ENCODE peak calls at places on chromosomes 1 and 21, in five cellular contexts. Y is H1, Q is WTC11, P is HepG2, X is GM12878. A is an unnamed sample.

GRCh38 chr1:162590101-162590500 is 28.6 kb downstream of the UAP1 start:
- DNase-seq in Y (no peak), Q (no peak), P (no peak), X (no peak), A (no peak)

GRCh38 chr1:101975371-101975770 is 21.4 kb downstream of the OLFM3 start:
- DNase-seq in Y (no peak), Q (no peak), P (no peak), X (no peak), A (no peak)

GRCh38 chr1:172654535-172654934 is 4.4 kb upstream of the FASLG start:
- DNase-seq in Y (no peak), Q (no peak), P (no peak), X (no peak), A (peak; percentile 38)

GRCh38 chr1:228335406-228336307 is 71.0 kb downstream of the TRIM11 start:
- DNase-seq in Y (no peak), Q (no peak), P (no peak), X (no peak), A (no peak)

GRCh38 chr21:29237110-29238051 is 61.3 kb upstream of the BACH1 start:
- DNase-seq in Y (no peak), Q (no peak), P (no peak), X (no peak), A (no peak)

GRCh38 chr1:40646385-40646784 is 19.1 kb downstream of the RIMS3 start:
- DNase-seq in Y (no peak), Q (no peak), P (peak; percentile 55), X (no peak), A (no peak)

GRCh38 chr1:15155760-15156743 is 2.5 kb downstream of the TMEM51 start:
- DNase-seq in Y (no peak), Q (no peak), P (no peak), X (peak; percentile 53), A (no peak)

GRCh38 chr1:233109121-233109520 is 158.7 kb downstream of the NTPCR start:
- DNase-seq in Y (no peak), Q (no peak), P (no peak), X (no peak), A (no peak)

GRCh38 chr1:109996476-109996875 is 11.9 kb downstream of the AHCYL1 start:
- DNase-seq in Y (no peak), Q (no peak), P (no peak), X (no peak), A (no peak)

GRCh38 chr21:37193006-37193405 is 74.1 kb downstream of the VPS26C start:
- DNase-seq in Y (peak; percentile 17), Q (peak; percentile 65), P (no peak), X (no peak), A (no peak)

GRCh38 chr1:107935396-107936064 is 29.4 kb downstream of the VAV3 start:
- DNase-seq in Y (no peak), Q (no peak), P (no peak), X (peak; percentile 92), A (no peak)

GRCh38 chr1:40477680-40478057 is 579 bp downstream of the ZFP69 start:
- DNase-seq in Y (no peak), Q (no peak), P (no peak), X (no peak), A (peak; percentile 25)

GRCh38 chr1:9194024-9194423 is 40.5 kb upstream of the H6PD start:
- DNase-seq in Y (no peak), Q (no peak), P (peak; percentile 89), X (no peak), A (no peak)

GRCh38 chr1:207579436-207579799 is 65.5 kb upstream of the CR1L start:
- DNase-seq in Y (peak; percentile 36), Q (peak; percentile 72), P (peak; percentile 41), X (peak; percentile 17), A (peak; percentile 62)

GRCh38 chr1:243483084-243483845 is 227.4 kb downstream of the SDCCAG8 start:
- DNase-seq in Y (no peak), Q (peak; percentile 58), P (no peak), X (no peak), A (no peak)

GRCh38 chr1:113615425-113615824 is 143.9 kb downstream of the PHTF1 start:
- DNase-seq in Y (no peak), Q (no peak), P (no peak), X (no peak), A (no peak)

GRCh38 chr1:29964718-29965533 is 728.6 kb downstream of the PTPRU start:
- DNase-seq in Y (no peak), Q (no peak), P (no peak), X (no peak), A (no peak)

GRCh38 chr1:110860174-110860573 is 12.8 kb upstream of the CD53 start:
- DNase-seq in Y (no peak), Q (no peak), P (no peak), X (no peak), A (no peak)

GRCh38 chr1:157969693-157970485 is 23.6 kb upstream of the KIRREL1 start:
- DNase-seq in Y (no peak), Q (peak; percentile 62), P (peak; percentile 13), X (no peak), A (peak; percentile 55)

GRCh38 chr21:34881894-34882371 is 167.2 kb downstream of the RUNX1 start:
- DNase-seq in Y (no peak), Q (no peak), P (no peak), X (no peak), A (no peak)

GRCh38 chr1:43879996-43880395 is 53.6 kb upstream of the ARTN start:
- DNase-seq in Y (no peak), Q (no peak), P (no peak), X (no peak), A (no peak)

GRCh38 chr1:220044683-220045355 is 1.5 kb downstream of the EPRS1 start:
- DNase-seq in Y (no peak), Q (no peak), P (peak; percentile 3), X (no peak), A (no peak)

GRCh38 chr1:224582041-224582440 is 34.1 kb upstream of the CNIH3 start:
- DNase-seq in Y (no peak), Q (no peak), P (no peak), X (no peak), A (no peak)

GRCh38 chr1:35573198-35573775 is at the start of gene TFAP2E:
- DNase-seq in Y (no peak), Q (peak; percentile 74), P (no peak), X (no peak), A (no peak)

GRCh38 chr1:63704443-63704842 is 69.4 kb upstream of the ROR1 start:
- DNase-seq in Y (no peak), Q (no peak), P (no peak), X (no peak), A (no peak)

GRCh38 chr1:211703812-211704566 is 28.6 kb upstream of the NEK2 start:
- DNase-seq in Y (no peak), Q (no peak), P (no peak), X (no peak), A (no peak)

GRCh38 chr1:87834941-87835340 is 506.3 kb downstream of the LMO4 start:
- DNase-seq in Y (no peak), Q (no peak), P (no peak), X (no peak), A (no peak)

GRCh38 chr1:87829360-87829759 is 500.7 kb downstream of the LMO4 start:
- DNase-seq in Y (no peak), Q (no peak), P (no peak), X (no peak), A (no peak)

GRCh38 chr1:87830579-87830978 is 501.9 kb downstream of the LMO4 start:
- DNase-seq in Y (no peak), Q (no peak), P (no peak), X (no peak), A (no peak)

DNA sequence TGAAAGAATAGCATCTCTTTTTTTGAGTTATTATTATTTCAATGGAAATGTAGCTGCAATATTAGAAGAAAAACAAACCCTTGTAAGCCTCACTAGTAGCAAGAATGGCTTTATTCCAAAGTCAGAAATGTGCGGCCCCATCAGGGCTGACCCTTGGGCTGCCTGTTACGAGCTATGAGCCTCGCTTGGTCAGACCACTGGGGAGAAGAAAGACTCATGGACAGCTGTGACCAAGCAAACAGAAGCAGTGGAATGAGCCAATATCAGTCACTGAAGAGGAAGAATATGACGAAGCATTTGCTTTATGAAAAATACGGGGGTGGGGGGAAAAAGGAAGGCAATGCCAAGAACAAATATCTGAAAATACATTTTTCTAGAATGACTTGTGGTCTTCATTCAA is 504.5 kb downstream of the LMO4 start:
- DNase-seq in Y (no peak), Q (no peak), P (no peak), X (no peak), A (peak; percentile 24)
- TF ChIP-seq ATF2 in Y (no peak), Q (no peak), P (no peak), X (no peak), A (no peak)

GRCh38 chr1:10651793-10652192 is 144.7 kb downstream of the CASZ1 start:
- DNase-seq in Y (no peak), Q (peak; percentile 78), P (no peak), X (no peak), A (peak; percentile 45)
- TF ChIP-seq ATF2 in Y (no peak), Q (no peak), P (no peak), X (no peak), A (no peak)

GRCh38 chr1:183417691-183418491 is at the start of gene NMNAT2:
- DNase-seq in Y (no peak), Q (peak; percentile 65), P (no peak), X (no peak), A (no peak)

GRCh38 chr1:183419399-183419798 is 1.2 kb upstream of the NMNAT2 start:
- DNase-seq in Y (no peak), Q (no peak), P (no peak), X (no peak), A (no peak)

GRCh38 chr1:183414365-183414764 is 3.8 kb downstream of the NMNAT2 start:
- DNase-seq in Y (no peak), Q (no peak), P (no peak), X (no peak), A (no peak)

GRCh38 chr1:183418696-183419095 is 516 bp upstream of the NMNAT2 start:
- DNase-seq in Y (no peak), Q (no peak), P (no peak), X (no peak), A (no peak)

DNA sequence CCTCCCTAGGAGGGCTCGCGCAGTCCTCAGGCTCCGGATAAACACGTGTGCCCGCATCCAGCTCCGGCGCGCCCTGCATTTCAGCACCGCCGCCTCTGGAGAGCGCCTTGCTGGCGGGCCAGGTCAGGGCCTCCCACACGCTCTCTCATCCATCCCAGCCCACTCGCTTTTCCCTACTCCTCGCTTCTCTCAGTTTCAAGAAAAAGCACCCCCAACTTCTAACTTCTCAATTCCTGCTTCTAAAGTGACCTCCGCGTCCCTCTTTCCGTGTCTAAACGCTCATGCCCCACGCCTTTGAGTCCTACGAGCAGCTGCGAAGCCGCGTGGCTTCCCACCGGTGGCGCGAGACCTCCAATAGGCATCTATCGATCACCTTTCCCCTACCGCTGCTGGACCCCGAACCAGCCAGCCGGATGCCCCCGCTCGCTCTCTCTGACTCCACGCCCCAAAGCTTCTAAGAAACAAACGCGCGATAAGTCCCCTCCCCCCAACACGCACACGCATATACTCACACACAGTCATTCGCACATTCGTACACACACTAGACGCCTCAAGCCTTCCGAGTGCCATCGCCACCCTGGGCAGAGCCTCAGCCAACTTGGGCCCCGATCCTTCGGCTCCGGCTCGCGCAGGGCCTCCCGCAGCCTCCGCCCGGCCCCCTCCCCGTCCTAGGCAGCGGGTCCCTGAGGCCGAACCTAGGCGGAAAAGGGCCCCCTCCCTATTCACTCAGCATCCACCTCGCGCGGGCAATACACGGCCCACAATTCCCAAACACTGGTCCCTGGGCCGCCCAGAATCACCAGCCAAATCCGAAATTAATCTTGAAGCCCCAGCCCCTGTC is 1.1 kb downstream of the NMNAT2 start:
- DNase-seq in Y (no peak), Q (peak; percentile 88), P (no peak), X (no peak), A (peak; percentile 28)
- TF ChIP-seq ATF2 in Y (no peak), Q (peak; percentile 27), P (no peak), X (no peak), A (no peak)

GRCh38 chr1:54254055-54254454 is 54.1 kb downstream of the MRPL37 start:
- DNase-seq in Y (no peak), Q (no peak), P (no peak), X (no peak), A (no peak)
- TF ChIP-seq ATF2 in Y (no peak), Q (no peak), P (no peak), X (no peak), A (no peak)

A was measured in K562.